ENCODE peak calls at places on chromosomes 12 and 14, in ten cellular contexts. L is stomach; W is CD4-positive, CD25-positive, alpha-beta regulatory T cell; U is IMR-90; H is NT2/D1; D is left lung; S is tibial artery; B is mucosa of descending colon; K is lung; F is right lobe of liver. X is an unnamed sample. For H3K4me1, the result is how much of the 10 kb centered on the place peaks cover.

GRCh38 chr12:62808166-62808879 is 126.6 kb downstream of the PPM1H start:
- DNase-seq in L (no peak), W (no peak), U (no peak), H (no peak), D (no peak), S (no peak), B (no peak), K (no peak), F (no peak), X (no peak)

GRCh38 chr12:18130855-18131254 is 40.9 kb upstream of the RERGL start:
- DNase-seq in L (no peak), W (no peak), U (no peak), H (no peak), D (no peak), S (no peak), B (no peak), K (no peak), F (no peak), X (no peak)

GRCh38 chr14:94411638-94412037 is 23.2 kb upstream of the SERPINA1 start:
- DNase-seq in L (no peak), W (no peak), U (no peak), H (no peak), D (no peak), S (no peak), B (peak), K (no peak), F (peak), X (no peak)

GRCh38 chr14:51310453-51311074 is 70.5 kb downstream of the TMX1 start:
- DNase-seq in L (no peak), W (no peak), U (peak), H (no peak), D (no peak), S (no peak), B (no peak), K (no peak), F (no peak), X (no peak)

GRCh38 chr12:100435948-100436347 is 37.7 kb upstream of the NR1H4 start:
- DNase-seq in L (no peak), W (no peak), U (no peak), H (no peak), D (no peak), S (no peak), B (no peak), K (no peak), F (no peak), X (no peak)

GRCh38 chr14:55277972-55278740 is 6.9 kb downstream of the FBXO34 start:
- DNase-seq in L (no peak), W (no peak), U (no peak), H (no peak), D (no peak), S (no peak), B (no peak), K (no peak), F (no peak), X (no peak)

GRCh38 chr12:87439990-87440827 is 589.0 kb downstream of the C12orf50 start:
- DNase-seq in L (peak), W (no peak), U (peak), H (no peak), D (no peak), S (no peak), B (no peak), K (no peak), F (no peak), X (no peak)

GRCh38 chr14:103847439-103847953 is at the start of gene PPP1R13B:
- DNase-seq in L (peak), W (peak), U (peak), H (peak), D (peak), S (peak), B (peak), K (peak), F (peak), X (peak)

GRCh38 chr12:77122236-77122635 is 56.9 kb upstream of the E2F7 start:
- DNase-seq in L (no peak), W (no peak), U (peak), H (no peak), D (no peak), S (no peak), B (no peak), K (no peak), F (no peak), X (no peak)

GRCh38 chr12:104462931-104463339 is 6.2 kb downstream of the CHST11 start:
- DNase-seq in L (no peak), W (peak), U (no peak), H (no peak), D (no peak), S (no peak), B (no peak), K (no peak), F (no peak), X (no peak)

GRCh38 chr14:70753518-70753953 is 55.8 kb downstream of the MAP3K9 start:
- DNase-seq in L (peak), W (no peak), U (no peak), H (no peak), D (peak), S (no peak), B (no peak), K (peak), F (peak), X (no peak)

GRCh38 chr14:77022219-77022852 is 6.2 kb downstream of the IRF2BPL start:
- DNase-seq in L (no peak), W (no peak), U (no peak), H (no peak), D (no peak), S (no peak), B (no peak), K (no peak), F (no peak), X (no peak)

GRCh38 chr12:13102481-13103195 is 829 bp downstream of the GSG1 start:
- DNase-seq in L (no peak), W (no peak), U (peak), H (no peak), D (no peak), S (no peak), B (no peak), K (no peak), F (no peak), X (no peak)

GRCh38 chr14:88804035-88804434 is 11.3 kb upstream of the EML5 start:
- DNase-seq in L (no peak), W (no peak), U (no peak), H (no peak), D (no peak), S (no peak), B (no peak), K (no peak), F (no peak), X (no peak)

GRCh38 chr12:1857086-1857485 is 36.7 kb downstream of the LRTM2 start:
- DNase-seq in L (no peak), W (no peak), U (no peak), H (no peak), D (no peak), S (no peak), B (no peak), K (no peak), F (no peak), X (peak)

GRCh38 chr12:69608114-69608513 is 2.6 kb downstream of the LRRC10 start:
- DNase-seq in L (no peak), W (no peak), U (no peak), H (no peak), D (no peak), S (no peak), B (no peak), K (no peak), F (no peak), X (no peak)

GRCh38 chr12:39692258-39692853 is 72.8 kb upstream of the ABCD2 start:
- DNase-seq in L (no peak), W (peak), U (no peak), H (no peak), D (no peak), S (no peak), B (no peak), K (no peak), F (no peak), X (no peak)

GRCh38 chr12:23423796-23424195 is 525.7 kb downstream of the SOX5 start:
- DNase-seq in L (no peak), W (no peak), U (no peak), H (no peak), D (no peak), S (no peak), B (no peak), K (no peak), F (no peak), X (no peak)

GRCh38 chr14:85252011-85252410 is 277.9 kb upstream of the FLRT2 start:
- DNase-seq in L (no peak), W (no peak), U (peak), H (no peak), D (no peak), S (no peak), B (no peak), K (no peak), F (no peak), X (no peak)

GRCh38 chr14:70425349-70425748 is 8.5 kb upstream of the SYNJ2BP start:
- DNase-seq in L (peak), W (no peak), U (no peak), H (no peak), D (no peak), S (no peak), B (no peak), K (no peak), F (peak), X (no peak)

GRCh38 chr12:122238861-122239260 is 13.0 kb upstream of the DIABLO start:
- DNase-seq in L (no peak), W (no peak), U (no peak), H (no peak), D (no peak), S (no peak), B (no peak), K (no peak), F (no peak), X (no peak)

GRCh38 chr14:38743941-38744611 is 359.0 kb downstream of the SEC23A start:
- DNase-seq in L (no peak), W (no peak), U (no peak), H (no peak), D (no peak), S (no peak), B (no peak), K (no peak), F (no peak), X (no peak)

GRCh38 chr14:23528555-23528954 is 23.0 kb downstream of the ZFHX2 start:
- DNase-seq in L (no peak), W (no peak), U (no peak), H (no peak), D (no peak), S (no peak), B (no peak), K (no peak), F (no peak), X (no peak)

GRCh38 chr12:57182918-57183575 is 33.5 kb upstream of the NXPH4 start:
- DNase-seq in L (peak), W (peak), U (peak), H (peak), D (peak), S (peak), B (peak), K (peak), F (peak), X (no peak)

GRCh38 chr14:70254476-70254961 is 65.8 kb upstream of the SLC8A3 start:
- DNase-seq in L (peak), W (no peak), U (peak), H (no peak), D (peak), S (no peak), B (peak), K (peak), F (peak), X (no peak)

GRCh38 chr14:60922050-60922449 is 58.8 kb downstream of the TRMT5 start:
- DNase-seq in L (no peak), W (no peak), U (peak), H (no peak), D (no peak), S (no peak), B (no peak), K (no peak), F (no peak), X (no peak)

GRCh38 chr14:104981699-104982541 is 3.7 kb upstream of the CLBA1 start:
- DNase-seq in L (no peak), W (no peak), U (no peak), H (no peak), D (no peak), S (peak), B (peak), K (no peak), F (no peak), X (no peak)

GRCh38 chr12:6424008-6424347 is 20.8 kb upstream of the CD27 start:
- DNase-seq in L (no peak), W (no peak), U (no peak), H (no peak), D (no peak), S (no peak), B (no peak), K (no peak), F (no peak), X (no peak)

GRCh38 chr12:58967551-58967950 is 47.2 kb upstream of the LRIG3 start:
- DNase-seq in L (no peak), W (no peak), U (peak), H (no peak), D (no peak), S (no peak), B (no peak), K (no peak), F (no peak), X (no peak)

GRCh38 chr14:60266021-60266937 is 17.3 kb downstream of the PPM1A start:
- DNase-seq in L (no peak), W (peak), U (no peak), H (no peak), D (no peak), S (no peak), B (no peak), K (no peak), F (no peak), X (no peak)

GRCh38 chr12:54033106-54033979 is 493 bp downstream of the HOXC5 start:
- DNase-seq in L (peak), W (no peak), U (no peak), H (no peak), D (no peak), S (peak), B (no peak), K (no peak), F (no peak), X (no peak)
- H3K4me3 ChIP-seq in L (peak), W (no peak), U (no peak), H (peak), D (peak), S (peak), B (no peak), K (no peak), F (no peak), X (peak)

GRCh38 chr14:96906434-96906833 is 109.3 kb downstream of the VRK1 start:
- DNase-seq in L (no peak), W (no peak), U (no peak), H (no peak), D (no peak), S (no peak), B (no peak), K (no peak), F (no peak), X (no peak)

GRCh38 chr14:96904201-96904600 is 107.0 kb downstream of the VRK1 start:
- DNase-seq in L (no peak), W (no peak), U (peak), H (no peak), D (no peak), S (no peak), B (no peak), K (no peak), F (no peak), X (no peak)

GRCh38 chr14:96905825-96906224 is 108.6 kb downstream of the VRK1 start:
- DNase-seq in L (no peak), W (no peak), U (no peak), H (no peak), D (no peak), S (no peak), B (no peak), K (no peak), F (no peak), X (no peak)

GRCh38 chr14:96903444-96904023 is 106.4 kb downstream of the VRK1 start:
- DNase-seq in L (no peak), W (no peak), U (no peak), H (no peak), D (no peak), S (no peak), B (no peak), K (no peak), F (no peak), X (no peak)

DNA sequence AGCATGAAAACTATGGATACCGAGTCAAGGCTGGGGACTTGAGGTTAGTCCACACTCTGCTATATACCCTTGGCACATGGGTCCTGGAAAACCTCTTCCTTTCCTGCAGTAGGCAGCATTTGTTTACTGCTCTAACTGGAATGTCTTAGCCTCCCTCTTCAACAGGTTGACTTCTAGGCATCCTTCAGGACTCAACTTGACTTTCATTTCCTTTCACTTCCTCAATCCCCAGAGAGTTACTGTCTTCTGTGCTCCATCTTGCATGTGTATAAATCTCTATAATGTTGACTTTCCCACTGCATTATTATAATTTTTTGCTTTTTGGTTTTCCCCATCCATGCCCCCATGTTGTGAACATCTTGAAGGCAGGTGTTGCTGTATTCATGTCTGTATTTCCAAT is 107.9 kb downstream of the VRK1 start:
- DNase-seq in L (no peak), W (no peak), U (no peak), H (no peak), D (no peak), S (no peak), B (no peak), K (no peak), F (no peak), X (no peak)
- H3K4me1 ChIP-seq in L (under half), W (under half), U (under half), H (under half), D (under half), S (under half), B (under half), K (under half), F (under half), X (under half)

GRCh38 chr12:15728118-15728598 is 61.0 kb downstream of the EPS8 start:
- DNase-seq in L (no peak), W (no peak), U (peak), H (no peak), D (no peak), S (no peak), B (no peak), K (no peak), F (no peak), X (no peak)
- H3K4me3 ChIP-seq in L (no peak), W (no peak), U (no peak), H (no peak), D (no peak), S (no peak), B (no peak), K (no peak), F (no peak), X (no peak)

GRCh38 chr12:50083301-50083700 is 1.8 kb upstream of the SMARCD1 start:
- DNase-seq in L (no peak), W (no peak), U (no peak), H (no peak), D (no peak), S (no peak), B (no peak), K (no peak), F (no peak), X (no peak)

GRCh38 chr12:50086148-50086547 is 1.0 kb downstream of the SMARCD1 start:
- DNase-seq in L (no peak), W (no peak), U (no peak), H (no peak), D (no peak), S (no peak), B (peak), K (no peak), F (no peak), X (no peak)

GRCh38 chr12:50087159-50087558 is 2.0 kb downstream of the SMARCD1 start:
- DNase-seq in L (no peak), W (no peak), U (no peak), H (no peak), D (no peak), S (no peak), B (no peak), K (no peak), F (no peak), X (no peak)

GRCh38 chr12:50084775-50085614 is at the start of gene SMARCD1:
- DNase-seq in L (peak), W (peak), U (peak), H (peak), D (peak), S (peak), B (peak), K (peak), F (peak), X (peak)

DNA sequence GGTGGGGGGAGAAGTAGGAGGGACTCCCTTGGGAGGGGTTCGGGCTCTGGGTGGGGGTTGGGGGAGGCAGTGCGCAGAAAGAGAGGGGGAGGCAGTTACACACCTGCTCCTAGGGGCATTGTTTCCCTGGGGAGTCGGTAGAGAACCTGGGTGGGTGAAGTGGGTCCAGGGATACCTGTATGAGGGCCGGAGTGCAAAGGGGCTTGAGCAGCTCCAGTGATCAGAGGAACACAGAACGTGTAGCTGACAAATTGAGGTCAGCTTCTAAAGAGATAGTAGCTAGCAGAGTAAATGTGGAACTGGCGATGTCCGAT is 430 bp downstream of the SMARCD1 start:
- DNase-seq in L (no peak), W (no peak), U (no peak), H (no peak), D (no peak), S (no peak), B (no peak), K (no peak), F (no peak), X (no peak)
- H3K4me1 ChIP-seq in L (under half), W (under half), U (under half), H (under half), D (under half), S (under half), B (under half), K (under half), F (under half), X (under half)

GRCh38 chr12:31120392-31121008 is 46.8 kb downstream of the DDX11 start:
- DNase-seq in L (no peak), W (no peak), U (no peak), H (no peak), D (no peak), S (no peak), B (no peak), K (no peak), F (no peak), X (no peak)

GRCh38 chr12:31117203-31118011 is 43.7 kb downstream of the DDX11 start:
- DNase-seq in L (peak), W (peak), U (peak), H (peak), D (no peak), S (peak), B (peak), K (no peak), F (no peak), X (no peak)

GRCh38 chr12:31119531-31120211 is 46.0 kb downstream of the DDX11 start:
- DNase-seq in L (no peak), W (no peak), U (no peak), H (no peak), D (no peak), S (no peak), B (no peak), K (no peak), F (no peak), X (no peak)

GRCh38 chr12:31118347-31118830 is 44.7 kb downstream of the DDX11 start:
- DNase-seq in L (no peak), W (no peak), U (no peak), H (no peak), D (no peak), S (no peak), B (no peak), K (no peak), F (no peak), X (no peak)

DNA sequence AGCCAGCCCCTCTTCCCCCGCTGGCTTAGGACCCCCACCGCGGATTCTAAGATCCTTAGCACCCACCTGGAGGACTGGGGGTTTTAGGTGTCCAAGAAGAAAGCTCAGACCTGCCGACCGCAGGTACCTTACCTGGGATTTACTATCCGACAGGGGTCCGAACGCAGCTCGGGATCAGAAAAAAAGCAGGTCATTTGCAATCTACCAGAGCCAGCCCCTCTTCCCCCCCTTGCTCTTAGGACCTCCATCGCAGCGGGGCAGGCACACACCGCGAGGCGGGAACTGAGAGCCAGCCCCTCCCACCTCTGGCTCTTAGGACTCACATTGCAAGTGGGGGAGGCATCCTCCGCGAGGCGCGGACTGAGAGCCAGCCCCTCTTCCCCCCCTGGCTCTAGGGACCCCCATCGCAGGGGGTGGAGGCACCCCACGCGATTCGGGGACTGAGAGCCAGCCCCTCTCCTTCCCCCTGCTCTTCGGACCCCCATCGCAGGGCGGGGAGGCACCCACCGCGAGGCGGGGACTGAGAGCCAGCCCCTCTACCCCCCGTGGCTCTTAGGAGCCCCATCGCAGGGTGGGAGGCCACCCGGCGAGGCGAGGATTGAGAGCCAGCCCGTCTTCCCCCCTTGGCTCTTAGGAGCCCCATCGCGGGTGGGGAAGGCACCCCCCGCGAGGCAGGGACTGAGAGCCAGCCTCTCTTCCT is 45.3 kb downstream of the DDX11 start:
- DNase-seq in L (peak), W (peak), U (no peak), H (peak), D (no peak), S (no peak), B (peak), K (no peak), F (no peak), X (no peak)
- H3K4me3 ChIP-seq in L (peak), W (no peak), U (no peak), H (peak), D (no peak), S (no peak), B (no peak), K (no peak), F (no peak), X (peak)